ENCODE peak calls at places on chromosomes 2 and 18, in six cellular contexts. One of them, this sample, is unnamed.

GRCh38 chr2:54770211-54770610 is 46.7 kb downstream of the EML6 start:
- DNase-seq in body of pancreas: no peak
- DNase-seq in IMR-90: no peak
- DNase-seq in MM.1S: no peak
- DNase-seq in HCT116: no peak
- DNase-seq in neuronal stem cell: no peak
- DNase-seq in this sample: no peak

GRCh38 chr2:98883780-98884211 is 52.2 kb downstream of the CRACDL start:
- DNase-seq in body of pancreas: no peak
- DNase-seq in IMR-90: no peak
- DNase-seq in MM.1S: no peak
- DNase-seq in HCT116: no peak
- DNase-seq in neuronal stem cell: no peak
- DNase-seq in this sample: no peak

GRCh38 chr18:75212626-75213110 is 2.1 kb downstream of the TSHZ1 start:
- DNase-seq in body of pancreas: no peak
- DNase-seq in IMR-90: no peak
- DNase-seq in MM.1S: no peak
- DNase-seq in HCT116: no peak
- DNase-seq in neuronal stem cell: no peak
- DNase-seq in this sample: no peak

GRCh38 chr2:26018184-26018716 is 15.6 kb upstream of the RAB10 start:
- DNase-seq in body of pancreas: peak; percentile 91
- DNase-seq in IMR-90: peak; percentile 88
- DNase-seq in MM.1S: peak; percentile 76
- DNase-seq in HCT116: peak; percentile 74
- DNase-seq in neuronal stem cell: no peak
- DNase-seq in this sample: peak; percentile 83

GRCh38 chr2:212535963-212536362 is 2.6 kb downstream of the ERBB4 start:
- DNase-seq in body of pancreas: no peak
- DNase-seq in IMR-90: no peak
- DNase-seq in MM.1S: no peak
- DNase-seq in HCT116: no peak
- DNase-seq in neuronal stem cell: no peak
- DNase-seq in this sample: no peak

GRCh38 chr2:241217320-241218031 is 29.0 kb downstream of the ANO7 start:
- DNase-seq in body of pancreas: peak; percentile 78
- DNase-seq in IMR-90: peak; percentile 72
- DNase-seq in MM.1S: peak; percentile 19
- DNase-seq in HCT116: no peak
- DNase-seq in neuronal stem cell: peak; percentile 71
- DNase-seq in this sample: peak; percentile 62

GRCh38 chr2:227103583-227103982 is 60.4 kb downstream of the COL4A4 start:
- DNase-seq in body of pancreas: peak; percentile 16
- DNase-seq in IMR-90: no peak
- DNase-seq in MM.1S: no peak
- DNase-seq in HCT116: no peak
- DNase-seq in neuronal stem cell: no peak
- DNase-seq in this sample: no peak

GRCh38 chr2:35783723-35784122 is 571.9 kb upstream of the CRIM1 start:
- DNase-seq in body of pancreas: no peak
- DNase-seq in IMR-90: no peak
- DNase-seq in MM.1S: no peak
- DNase-seq in HCT116: no peak
- DNase-seq in neuronal stem cell: no peak
- DNase-seq in this sample: no peak

GRCh38 chr2:230068658-230069080 is at the start of gene SLC16A14:
- DNase-seq in body of pancreas: peak; percentile 37
- DNase-seq in IMR-90: peak; percentile 52
- DNase-seq in MM.1S: peak; percentile 73
- DNase-seq in HCT116: peak; percentile 63
- DNase-seq in neuronal stem cell: peak; percentile 36
- DNase-seq in this sample: no peak

GRCh38 chr2:158663796-158664195 is 131.3 kb upstream of the DAPL1 start:
- DNase-seq in body of pancreas: no peak
- DNase-seq in IMR-90: no peak
- DNase-seq in MM.1S: no peak
- DNase-seq in HCT116: no peak
- DNase-seq in neuronal stem cell: no peak
- DNase-seq in this sample: no peak

GRCh38 chr18:8114480-8114879 is 494.8 kb upstream of the RAB12 start:
- DNase-seq in body of pancreas: no peak
- DNase-seq in IMR-90: no peak
- DNase-seq in MM.1S: no peak
- DNase-seq in HCT116: no peak
- DNase-seq in neuronal stem cell: no peak
- DNase-seq in this sample: no peak

GRCh38 chr2:46296216-46296839 is 879 bp upstream of the EPAS1 start:
- DNase-seq in body of pancreas: peak; percentile 71
- DNase-seq in IMR-90: no peak
- DNase-seq in MM.1S: no peak
- DNase-seq in HCT116: no peak
- DNase-seq in neuronal stem cell: no peak
- DNase-seq in this sample: peak; percentile 63

GRCh38 chr2:230321031-230321430 is 6.0 kb upstream of the SP140L start:
- DNase-seq in body of pancreas: no peak
- DNase-seq in IMR-90: no peak
- DNase-seq in MM.1S: no peak
- DNase-seq in HCT116: no peak
- DNase-seq in neuronal stem cell: no peak
- DNase-seq in this sample: no peak

GRCh38 chr18:25279133-25279532 is 72.8 kb downstream of the ZNF521 start:
- DNase-seq in body of pancreas: no peak
- DNase-seq in IMR-90: peak; percentile 87
- DNase-seq in MM.1S: no peak
- DNase-seq in HCT116: no peak
- DNase-seq in neuronal stem cell: no peak
- DNase-seq in this sample: no peak

GRCh38 chr2:63488118-63488713 is 100.1 kb downstream of the WDPCP start:
- DNase-seq in body of pancreas: peak; percentile 26
- DNase-seq in IMR-90: peak; percentile 46
- DNase-seq in MM.1S: peak; percentile 26
- DNase-seq in HCT116: peak; percentile 15
- DNase-seq in neuronal stem cell: peak; percentile 9
- DNase-seq in this sample: no peak

GRCh38 chr2:5777089-5777488 is 84.9 kb downstream of the SOX11 start:
- DNase-seq in body of pancreas: peak; percentile 39
- DNase-seq in IMR-90: peak; percentile 44
- DNase-seq in MM.1S: no peak
- DNase-seq in HCT116: no peak
- DNase-seq in neuronal stem cell: no peak
- DNase-seq in this sample: peak; percentile 41

GRCh38 chr2:72920317-72921087 is 3.2 kb downstream of the EMX1 start:
- DNase-seq in body of pancreas: no peak
- DNase-seq in IMR-90: peak; percentile 30
- DNase-seq in MM.1S: no peak
- DNase-seq in HCT116: no peak
- DNase-seq in neuronal stem cell: no peak
- DNase-seq in this sample: no peak

GRCh38 chr18:63421514-63421913 is 762 bp downstream of the VPS4B start:
- DNase-seq in body of pancreas: no peak
- DNase-seq in IMR-90: no peak
- DNase-seq in MM.1S: no peak
- DNase-seq in HCT116: no peak
- DNase-seq in neuronal stem cell: no peak
- DNase-seq in this sample: no peak

GRCh38 chr18:23134780-23135678 is at the start of gene CABLES1:
- DNase-seq in body of pancreas: peak; percentile 70
- DNase-seq in IMR-90: peak; percentile 59
- DNase-seq in MM.1S: peak; percentile 81
- DNase-seq in HCT116: no peak
- DNase-seq in neuronal stem cell: peak; percentile 48
- DNase-seq in this sample: peak; percentile 72

GRCh38 chr2:127664065-127664894 is 11.1 kb downstream of the LIMS2 start:
- DNase-seq in body of pancreas: no peak
- DNase-seq in IMR-90: no peak
- DNase-seq in MM.1S: no peak
- DNase-seq in HCT116: no peak
- DNase-seq in neuronal stem cell: no peak
- DNase-seq in this sample: no peak

GRCh38 chr2:16664052-16664731 is 1.4 kb downstream of the CYRIA start:
- DNase-seq in body of pancreas: peak; percentile 52
- DNase-seq in IMR-90: peak; percentile 92
- DNase-seq in MM.1S: no peak
- DNase-seq in HCT116: no peak
- DNase-seq in neuronal stem cell: no peak
- DNase-seq in this sample: peak; percentile 66

GRCh38 chr2:86787701-86788100 is 3.0 kb downstream of the CD8A start:
- DNase-seq in body of pancreas: no peak
- DNase-seq in IMR-90: no peak
- DNase-seq in MM.1S: no peak
- DNase-seq in HCT116: no peak
- DNase-seq in neuronal stem cell: no peak
- DNase-seq in this sample: no peak

GRCh38 chr2:33197198-33197938 is 250.6 kb downstream of the LTBP1 start:
- DNase-seq in body of pancreas: no peak
- DNase-seq in IMR-90: no peak
- DNase-seq in MM.1S: no peak
- DNase-seq in HCT116: no peak
- DNase-seq in neuronal stem cell: no peak
- DNase-seq in this sample: no peak

GRCh38 chr2:179861027-179861776 is at the start of gene ZNF385B:
- DNase-seq in body of pancreas: peak; percentile 16
- DNase-seq in IMR-90: peak; percentile 3
- DNase-seq in MM.1S: peak; percentile 55
- DNase-seq in HCT116: no peak
- DNase-seq in neuronal stem cell: peak; percentile 61
- DNase-seq in this sample: no peak

GRCh38 chr2:110216803-110217202 is 4.5 kb upstream of the MTLN start:
- DNase-seq in body of pancreas: no peak
- DNase-seq in IMR-90: no peak
- DNase-seq in MM.1S: no peak
- DNase-seq in HCT116: no peak
- DNase-seq in neuronal stem cell: no peak
- DNase-seq in this sample: no peak

GRCh38 chr2:46258937-46259781 is 38.0 kb upstream of the EPAS1 start:
- DNase-seq in body of pancreas: no peak
- DNase-seq in IMR-90: no peak
- DNase-seq in MM.1S: no peak
- DNase-seq in HCT116: no peak
- DNase-seq in neuronal stem cell: no peak
- DNase-seq in this sample: no peak

DNA sequence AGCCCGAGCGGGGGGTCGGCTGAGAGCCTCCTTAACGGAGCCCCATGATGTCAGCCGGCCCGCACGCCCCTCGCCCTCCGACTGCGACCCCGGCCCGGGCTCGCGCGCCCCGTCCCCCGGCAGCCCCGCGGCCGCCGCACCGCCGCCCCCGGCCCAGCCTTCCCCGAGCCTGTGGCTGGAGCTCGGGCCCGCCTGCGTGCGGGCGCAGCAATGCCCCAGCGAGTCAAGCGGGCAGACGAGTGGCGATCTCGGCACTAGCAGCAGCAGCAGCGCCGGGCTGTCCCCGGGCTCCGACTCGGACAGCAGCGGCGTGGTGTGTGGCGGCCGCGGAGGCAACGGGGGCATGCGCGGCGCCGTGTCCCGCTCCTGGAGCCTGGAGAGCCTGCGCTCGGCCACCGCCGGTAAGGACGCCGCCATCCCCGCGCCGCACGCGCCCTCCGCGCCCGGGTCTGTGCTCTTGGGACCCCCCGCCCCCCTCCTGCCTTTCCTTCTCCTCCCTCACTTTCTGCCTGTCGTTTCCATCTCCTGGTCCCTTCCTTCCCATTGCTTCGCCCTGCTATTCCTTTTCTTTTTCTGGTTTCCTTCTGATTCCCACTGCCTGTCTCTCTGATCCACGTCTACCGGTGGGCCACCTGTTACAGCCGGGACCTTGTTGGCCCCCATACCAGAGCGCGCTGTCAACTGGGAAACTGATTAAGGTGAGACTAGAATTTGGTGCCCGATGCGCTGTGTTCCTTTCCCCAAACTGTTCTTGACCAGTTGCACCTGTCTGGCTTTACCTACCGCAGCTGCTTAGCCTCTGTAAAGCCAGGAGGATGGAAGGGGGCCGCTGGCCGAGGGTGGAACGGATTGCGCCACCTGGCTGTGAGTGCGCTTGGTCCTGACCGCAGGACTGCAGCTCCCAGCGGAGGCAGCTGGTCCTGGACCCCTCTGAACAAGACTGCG is 127.4 kb downstream of the ARHGEF4 start:
- DNase-seq in body of pancreas: no peak
- DNase-seq in IMR-90: no peak
- DNase-seq in MM.1S: no peak
- DNase-seq in HCT116: no peak
- DNase-seq in neuronal stem cell: peak; percentile 49
- DNase-seq in this sample: no peak
- H3K27me3 ChIP-seq in body of pancreas: no peaks in the 10 kb centered on the region
- H3K27me3 ChIP-seq in IMR-90: peaks cover 40% of the 10 kb centered on the region
- H3K27me3 ChIP-seq in MM.1S: no peaks in the 10 kb centered on the region
- H3K27me3 ChIP-seq in HCT116: no peaks in the 10 kb centered on the region
- H3K27me3 ChIP-seq in neuronal stem cell: peaks cover 84% of the 10 kb centered on the region
- H3K27me3 ChIP-seq in this sample: peaks cover 28% of the 10 kb centered on the region

GRCh38 chr18:79819951-79820351 is 22.2 kb downstream of the KCNG2 start:
- DNase-seq in body of pancreas: no peak
- DNase-seq in IMR-90: no peak
- DNase-seq in MM.1S: no peak
- DNase-seq in HCT116: no peak
- DNase-seq in neuronal stem cell: no peak
- DNase-seq in this sample: no peak

GRCh38 chr18:79819064-79819725 is 21.5 kb downstream of the KCNG2 start:
- DNase-seq in body of pancreas: no peak
- DNase-seq in IMR-90: no peak
- DNase-seq in MM.1S: no peak
- DNase-seq in HCT116: no peak
- DNase-seq in neuronal stem cell: no peak
- DNase-seq in this sample: no peak

GRCh38 chr18:79817607-79817998 is 19.9 kb downstream of the KCNG2 start:
- DNase-seq in body of pancreas: no peak
- DNase-seq in IMR-90: no peak
- DNase-seq in MM.1S: no peak
- DNase-seq in HCT116: no peak
- DNase-seq in neuronal stem cell: no peak
- DNase-seq in this sample: no peak

GRCh38 chr18:79818036-79818435 is 20.3 kb downstream of the KCNG2 start:
- DNase-seq in body of pancreas: no peak
- DNase-seq in IMR-90: no peak
- DNase-seq in MM.1S: no peak
- DNase-seq in HCT116: no peak
- DNase-seq in neuronal stem cell: no peak
- DNase-seq in this sample: no peak

GRCh38 chr18:79818631-79819030 is 20.9 kb downstream of the KCNG2 start:
- DNase-seq in body of pancreas: no peak
- DNase-seq in IMR-90: no peak
- DNase-seq in MM.1S: no peak
- DNase-seq in HCT116: no peak
- DNase-seq in neuronal stem cell: no peak
- DNase-seq in this sample: no peak
- H3K27me3 ChIP-seq in body of pancreas: peaks cover 4% of the 10 kb centered on the region
- H3K27me3 ChIP-seq in IMR-90: peaks cover 8% of the 10 kb centered on the region
- H3K27me3 ChIP-seq in MM.1S: no peaks in the 10 kb centered on the region
- H3K27me3 ChIP-seq in HCT116: peaks cover 13% of the 10 kb centered on the region
- H3K27me3 ChIP-seq in neuronal stem cell: peaks cover 24% of the 10 kb centered on the region
- H3K27me3 ChIP-seq in this sample: no peaks in the 10 kb centered on the region

GRCh38 chr18:13613099-13613498 is 113.3 kb downstream of the FAM210A start:
- DNase-seq in body of pancreas: no peak
- DNase-seq in IMR-90: no peak
- DNase-seq in MM.1S: no peak
- DNase-seq in HCT116: no peak
- DNase-seq in neuronal stem cell: no peak
- DNase-seq in this sample: no peak
- H3K27me3 ChIP-seq in body of pancreas: no peaks in the 10 kb centered on the region
- H3K27me3 ChIP-seq in IMR-90: peaks cover 26% of the 10 kb centered on the region
- H3K27me3 ChIP-seq in MM.1S: peaks cover 3% of the 10 kb centered on the region
- H3K27me3 ChIP-seq in HCT116: peaks cover 9% of the 10 kb centered on the region
- H3K27me3 ChIP-seq in neuronal stem cell: peaks cover 47% of the 10 kb centered on the region
- H3K27me3 ChIP-seq in this sample: no peaks in the 10 kb centered on the region

GRCh38 chr18:48164096-48164475 is 233.6 kb upstream of the SMAD2 start:
- DNase-seq in body of pancreas: no peak
- DNase-seq in IMR-90: no peak
- DNase-seq in MM.1S: no peak
- DNase-seq in HCT116: no peak
- DNase-seq in neuronal stem cell: no peak
- DNase-seq in this sample: no peak
- H3K27me3 ChIP-seq in body of pancreas: no peaks in the 10 kb centered on the region
- H3K27me3 ChIP-seq in IMR-90: peaks cover 27% of the 10 kb centered on the region
- H3K27me3 ChIP-seq in MM.1S: no peaks in the 10 kb centered on the region
- H3K27me3 ChIP-seq in HCT116: peaks cover 4% of the 10 kb centered on the region
- H3K27me3 ChIP-seq in neuronal stem cell: peaks cover 55% of the 10 kb centered on the region
- H3K27me3 ChIP-seq in this sample: no peaks in the 10 kb centered on the region

This sample was measured in lung.